ENCODE peak calls at places on chromosomes 6 and 20, in four cellular contexts. N is CD4-positive, alpha-beta T cell; T is B cell; W is Peyer's patch. K is an unnamed sample.

GRCh38 chr20:25016471-25016870 is 23.9 kb upstream of the APMAP start:
- DNase-seq in N (no peak), T (no peak), W (peak), K (no peak)

GRCh38 chr6:158784505-158784904 is 34.7 kb downstream of the EZR start:
- DNase-seq in N (no peak), T (no peak), W (peak), K (no peak)

GRCh38 chr20:63104312-63105181 is 97.8 kb upstream of the BHLHE23 start:
- DNase-seq in N (no peak), T (no peak), W (no peak), K (no peak)

GRCh38 chr6:101605426-101605825 is 211.9 kb downstream of the GRIK2 start:
- DNase-seq in N (no peak), T (no peak), W (no peak), K (no peak)

GRCh38 chr20:62485062-62485700 is 9.4 kb upstream of the GATA5 start:
- DNase-seq in N (no peak), T (no peak), W (peak), K (peak)

GRCh38 chr6:147560670-147561069 is 52.2 kb downstream of the SAMD5 start:
- DNase-seq in N (no peak), T (no peak), W (no peak), K (no peak)

GRCh38 chr20:19784511-19785172 is 26.6 kb downstream of the RIN2 start:
- DNase-seq in N (no peak), T (peak), W (no peak), K (no peak)

GRCh38 chr20:19672498-19672897 is 85.6 kb upstream of the RIN2 start:
- DNase-seq in N (no peak), T (no peak), W (no peak), K (no peak)

GRCh38 chr6:35080821-35081425 is 60.2 kb downstream of the TCP11 start:
- DNase-seq in N (no peak), T (no peak), W (peak), K (no peak)

GRCh38 chr20:775679-776135 is 7.4 kb upstream of the SLC52A3 start:
- DNase-seq in N (no peak), T (no peak), W (peak), K (no peak)

GRCh38 chr20:25288291-25289181 is 40.7 kb downstream of the PYGB start:
- DNase-seq in N (no peak), T (no peak), W (peak), K (no peak)

GRCh38 chr6:149963462-149964242 is at the start of gene ULBP1:
- DNase-seq in N (peak), T (peak), W (peak), K (no peak)
- TF ChIP-seq CTCF in N (no peak), T (no peak), W (no peak), K (no peak)

GRCh38 chr6:145651988-145652387 is 83.3 kb downstream of the EPM2A start:
- DNase-seq in N (no peak), T (no peak), W (no peak), K (no peak)

GRCh38 chr6:145660676-145661075 is 74.6 kb downstream of the EPM2A start:
- DNase-seq in N (no peak), T (no peak), W (no peak), K (no peak)

GRCh38 chr6:145652572-145652971 is 82.7 kb downstream of the EPM2A start:
- DNase-seq in N (no peak), T (no peak), W (no peak), K (no peak)

GRCh38 chr6:145656128-145656527 is 79.2 kb downstream of the EPM2A start:
- DNase-seq in N (no peak), T (no peak), W (no peak), K (no peak)
- TF ChIP-seq CTCF in N (no peak), T (no peak), W (no peak), K (no peak)

GRCh38 chr6:125781307-125781868 is 9.4 kb upstream of the NCOA7 start:
- DNase-seq in N (peak), T (no peak), W (peak), K (no peak)
- TF ChIP-seq CTCF in N (no peak), T (no peak), W (no peak), K (no peak)

GRCh38 chr6:117776441-117776840 is 101.2 kb downstream of the NUS1 start:
- DNase-seq in N (no peak), T (no peak), W (no peak), K (no peak)
- TF ChIP-seq CTCF in N (no peak), T (no peak), W (no peak), K (no peak)

GRCh38 chr20:16904751-16905150 is 156.6 kb downstream of the OTOR start:
- DNase-seq in N (no peak), T (no peak), W (no peak), K (no peak)
- TF ChIP-seq CTCF in N (no peak), T (no peak), W (no peak), K (no peak)

GRCh38 chr6:2038096-2038495 is 207.3 kb downstream of the GMDS start:
- DNase-seq in N (peak), T (no peak), W (peak), K (no peak)

GRCh38 chr6:2034256-2034655 is 211.1 kb downstream of the GMDS start:
- DNase-seq in N (no peak), T (no peak), W (no peak), K (no peak)

GRCh38 chr6:2035046-2035445 is 210.4 kb downstream of the GMDS start:
- DNase-seq in N (no peak), T (no peak), W (no peak), K (no peak)

GRCh38 chr6:2036084-2037023 is 209.1 kb downstream of the GMDS start:
- DNase-seq in N (no peak), T (no peak), W (no peak), K (no peak)

DNA sequence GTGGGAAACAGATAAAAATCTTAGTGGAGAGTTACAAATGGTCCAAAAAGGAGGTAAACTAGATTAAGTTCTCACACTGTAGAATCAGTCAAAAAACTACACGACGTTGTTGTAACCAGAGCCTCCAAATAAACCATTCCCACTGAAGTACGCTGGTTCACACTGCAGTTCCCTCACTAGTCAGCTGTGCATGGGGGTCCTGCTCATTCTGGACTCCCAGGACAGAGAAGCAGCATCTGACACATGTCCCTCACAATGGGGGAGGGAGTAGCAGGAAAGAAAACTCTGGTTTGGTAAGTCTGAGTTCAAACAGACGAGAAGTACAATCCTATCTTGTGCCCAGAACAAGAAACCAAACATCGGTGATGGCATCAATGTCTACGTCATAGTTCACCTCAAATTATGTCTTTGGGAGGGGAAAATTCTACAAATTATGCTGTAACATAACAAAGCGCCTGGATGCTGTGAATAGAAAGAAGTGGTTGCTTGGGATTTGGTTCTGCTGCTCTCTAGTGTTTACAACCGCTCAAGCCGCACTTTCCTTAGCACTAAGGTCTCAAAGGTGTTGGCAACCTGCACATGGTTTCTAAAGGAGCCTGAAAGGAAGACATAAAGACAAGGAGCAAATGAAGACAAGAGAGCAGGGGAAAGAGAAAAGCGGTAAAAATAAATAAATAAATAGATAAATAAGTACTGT is 208.0 kb downstream of the GMDS start:
- DNase-seq in N (no peak), T (no peak), W (no peak), K (no peak)
- TF ChIP-seq CTCF in N (no peak), T (no peak), W (no peak), K (no peak)